ENCODE peak calls at places on chromosomes 3 and 15, in eight cellular contexts. K is mammary epithelial cell, U is colonic mucosa, D is HCT116, H is H9, X is mesendoderm, F is K562, M is DND-41. B is an unnamed sample.

GRCh38 chr15:64774556-64775523 is 549 bp downstream of the RBPMS2 start:
- DNase-seq in M (peak), K (no peak), X (peak), D (no peak), U (no peak), F (peak), H (no peak), B (peak)

GRCh38 chr3:126184465-126185000 is 4.1 kb upstream of the ALDH1L1 start:
- DNase-seq in U (no peak), M (no peak), H (no peak), F (no peak), D (no peak), K (no peak), X (peak), B (no peak)

GRCh38 chr3:120461416-120461815 is 10.6 kb upstream of the FSTL1 start:
- DNase-seq in H (no peak), D (no peak), K (no peak), M (no peak), F (no peak), U (no peak), X (no peak), B (no peak)

GRCh38 chr3:31550452-31551251 is 17.9 kb downstream of the STT3B start:
- DNase-seq in M (no peak), X (peak), K (peak), H (no peak), F (no peak), U (no peak), D (no peak), B (peak)

GRCh38 chr15:70669006-70669602 is 94.3 kb downstream of the UACA start:
- DNase-seq in H (no peak), F (no peak), D (no peak), K (no peak), M (no peak), U (no peak), X (peak), B (no peak)

GRCh38 chr3:14506626-14507344 is 33.4 kb downstream of the GRIP2 start:
- DNase-seq in M (no peak), H (peak), U (no peak), X (no peak), F (no peak), K (no peak), D (no peak), B (no peak)

GRCh38 chr15:28919201-28919627 is 33.4 kb downstream of the APBA2 start:
- DNase-seq in K (no peak), M (no peak), U (no peak), D (no peak), H (peak), F (no peak), X (peak), B (no peak)

GRCh38 chr15:56871180-56871579 is 47.3 kb upstream of the TCF12 start:
- DNase-seq in X (peak), M (no peak), D (peak), U (no peak), F (no peak), K (peak), H (no peak), B (peak)

GRCh38 chr15:67882487-67883227 is 42.8 kb upstream of the RNU6-1 start:
- DNase-seq in X (no peak), F (peak), D (no peak), K (no peak), M (peak), H (no peak), U (no peak), B (peak)

GRCh38 chr3:108091498-108092259 is 848 bp upstream of the CD47 start:
- DNase-seq in F (no peak), U (peak), H (peak), X (peak), K (no peak), D (no peak), M (peak), B (no peak)

GRCh38 chr15:71962537-71962936 is 152.2 kb downstream of the NR2E3 start:
- DNase-seq in M (no peak), X (no peak), D (no peak), U (no peak), K (no peak), H (no peak), F (no peak), B (no peak)

GRCh38 chr3:126460386-126460785 is 15.3 kb downstream of the ZXDC start:
- DNase-seq in X (no peak), U (no peak), M (no peak), H (no peak), F (no peak), K (no peak), D (no peak), B (no peak)

GRCh38 chr15:88729581-88729980 is 73.7 kb upstream of the ACAN start:
- DNase-seq in D (no peak), F (no peak), U (no peak), X (no peak), M (no peak), H (no peak), K (no peak), B (no peak)

GRCh38 chr3:195809796-195810454 is 1.8 kb downstream of the MUC4 start:
- DNase-seq in U (peak), F (no peak), M (no peak), X (peak), H (no peak), K (no peak), D (no peak), B (no peak)

GRCh38 chr3:155766206-155766605 is 21.3 kb upstream of the PLCH1 start:
- DNase-seq in K (peak), F (no peak), H (no peak), U (no peak), D (no peak), M (no peak), X (no peak), B (peak)

GRCh38 chr15:39133201-39133600 is 447.7 kb upstream of the THBS1 start:
- DNase-seq in D (no peak), X (no peak), H (no peak), F (no peak), K (peak), U (no peak), M (no peak), B (peak)

GRCh38 chr3:102673271-102674115 is 238.7 kb downstream of the ZPLD1 start:
- DNase-seq in H (peak), X (peak), D (peak), F (peak), M (peak), K (peak), U (peak), B (peak)

GRCh38 chr3:13937131-13937530 is 57.3 kb upstream of the WNT7A start:
- DNase-seq in U (no peak), H (no peak), D (no peak), K (no peak), X (no peak), F (no peak), M (no peak), B (no peak)

GRCh38 chr15:100285641-100286295 is 56.0 kb downstream of the ADAMTS17 start:
- DNase-seq in U (no peak), K (no peak), H (no peak), X (no peak), M (no peak), D (no peak), F (no peak), B (no peak)

GRCh38 chr3:46706771-46707582 is 5.8 kb downstream of the TMIE start:
- DNase-seq in X (no peak), M (no peak), K (no peak), U (no peak), H (no peak), F (no peak), D (no peak), B (no peak)

GRCh38 chr3:157274644-157275137 is 114.7 kb upstream of the CCNL1 start:
- DNase-seq in K (peak), X (no peak), U (no peak), H (peak), M (no peak), D (no peak), F (no peak), B (no peak)

GRCh38 chr15:80699981-80700380 is 4.9 kb downstream of the ABHD17C start:
- DNase-seq in U (no peak), D (no peak), F (no peak), M (no peak), H (no peak), X (no peak), K (no peak), B (peak)

GRCh38 chr15:76223521-76223920 is 87.7 kb downstream of the ETFA start:
- DNase-seq in H (no peak), D (no peak), M (no peak), U (no peak), F (no peak), K (no peak), X (no peak), B (no peak)

GRCh38 chr3:129795596-129795995 is 97.9 kb downstream of the TMCC1 start:
- DNase-seq in X (peak), H (no peak), D (peak), M (no peak), F (no peak), U (no peak), K (peak), B (no peak)

GRCh38 chr3:123536153-123536895 is 48.5 kb downstream of the HACD2 start:
- DNase-seq in K (no peak), U (no peak), M (no peak), D (no peak), H (no peak), F (no peak), X (no peak), B (no peak)

GRCh38 chr3:123528130-123528529 is 56.7 kb downstream of the HACD2 start:
- DNase-seq in X (no peak), H (no peak), U (no peak), M (no peak), K (no peak), D (no peak), F (no peak), B (no peak)

GRCh38 chr3:123534264-123534663 is 50.6 kb downstream of the HACD2 start:
- DNase-seq in X (no peak), D (no peak), U (no peak), F (no peak), H (no peak), M (no peak), K (no peak), B (no peak)

GRCh38 chr3:123535580-123535979 is 49.3 kb downstream of the HACD2 start:
- DNase-seq in H (no peak), F (no peak), M (no peak), U (no peak), K (peak), D (no peak), X (peak), B (peak)

DNA sequence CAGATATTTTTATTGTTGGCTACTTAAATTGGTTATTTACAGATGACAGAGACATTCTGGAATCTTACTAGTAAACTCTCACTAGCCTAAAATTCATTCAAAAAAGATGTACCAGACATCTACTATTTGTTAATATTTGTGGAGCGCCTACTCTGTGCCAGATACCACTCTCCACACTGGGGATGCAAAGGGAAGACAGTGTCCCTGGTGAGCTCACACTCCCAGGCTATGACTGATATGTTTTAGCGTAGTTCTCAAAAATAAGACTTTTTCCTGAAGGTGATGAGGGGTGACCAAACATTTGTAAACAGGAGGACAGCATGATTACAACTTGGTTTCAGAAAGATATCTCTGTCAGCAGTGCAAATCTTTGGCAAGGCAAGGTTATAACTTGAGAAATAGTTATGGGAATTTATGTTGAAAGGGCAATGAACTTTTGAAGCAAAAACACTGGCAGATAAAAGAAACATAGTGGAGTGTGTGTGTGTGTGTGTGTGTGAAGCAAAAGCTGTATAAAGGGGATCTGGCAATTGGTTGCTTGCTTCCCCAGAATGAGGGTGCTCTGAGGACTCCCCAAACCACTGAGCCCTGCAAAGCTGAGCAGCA is 51.2 kb downstream of the HACD2 start:
- DNase-seq in K (no peak), U (no peak), D (no peak), H (no peak), F (no peak), X (no peak), M (no peak), B (no peak)
- H3K9ac ChIP-seq in K (no peak), U (no peak), D (no peak), H (no peak), F (no peak), X (no peak), M (no peak), B (peak)

GRCh38 chr3:16148213-16148612 is 26.3 kb upstream of the GALNT15 start:
- DNase-seq in X (no peak), H (no peak), K (no peak), U (no peak), M (no peak), F (no peak), D (no peak), B (no peak)
- H3K9ac ChIP-seq in X (no peak), H (no peak), K (no peak), U (no peak), M (no peak), F (no peak), D (no peak), B (peak)

GRCh38 chr15:26376243-26376642 is 396.6 kb downstream of the GABRB3 start:
- DNase-seq in F (no peak), X (no peak), M (no peak), H (no peak), U (no peak), D (no peak), K (no peak), B (no peak)
- H3K9ac ChIP-seq in F (no peak), X (no peak), M (no peak), H (no peak), U (no peak), D (no peak), K (no peak), B (no peak)

DNA sequence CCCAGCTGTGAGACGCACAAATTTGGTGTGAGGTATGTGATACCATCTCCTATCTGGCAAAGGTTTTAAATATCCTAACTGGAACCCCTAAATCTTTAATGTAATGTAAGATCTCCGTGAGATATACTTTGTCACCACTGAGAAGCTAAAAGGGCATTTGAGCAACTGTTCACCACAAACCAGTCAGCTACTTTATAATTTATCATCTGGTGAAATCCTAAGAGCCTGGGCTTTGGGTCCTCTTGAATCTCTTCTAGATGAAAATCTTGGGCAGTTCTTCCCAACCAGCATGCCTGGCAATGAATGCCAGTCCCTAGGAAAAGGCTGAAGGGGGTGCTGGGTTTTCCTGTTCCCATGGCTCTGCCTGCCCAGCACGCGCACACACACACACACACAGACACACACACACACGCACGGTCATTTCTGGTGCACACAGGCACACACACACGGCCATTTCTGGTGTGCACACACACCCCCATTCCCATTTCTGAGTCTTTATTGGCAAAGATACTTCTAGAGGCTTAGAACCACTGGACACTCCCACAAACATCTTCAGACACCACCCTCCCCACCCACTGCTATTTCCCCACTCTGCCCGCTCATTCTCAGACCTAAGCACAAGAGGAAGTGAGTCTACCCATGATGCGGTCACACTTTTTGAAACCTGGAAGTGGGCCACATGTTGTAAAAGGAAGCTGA is 72.6 kb downstream of the MYO1E start:
- DNase-seq in K (peak), H (no peak), M (peak), X (no peak), F (no peak), D (peak), U (peak), B (peak)
- H3K9ac ChIP-seq in K (peak), H (no peak), M (no peak), X (no peak), F (no peak), D (peak), U (peak), B (peak)

GRCh38 chr3:89116486-89116885 is 9.1 kb downstream of the EPHA3 start:
- DNase-seq in M (no peak), H (no peak), D (no peak), X (no peak), F (no peak), K (no peak), U (no peak), B (no peak)

GRCh38 chr3:89114841-89115223 is 7.4 kb downstream of the EPHA3 start:
- DNase-seq in X (no peak), F (no peak), M (no peak), D (no peak), U (no peak), H (no peak), K (no peak), B (no peak)

GRCh38 chr3:89113344-89113743 is 5.9 kb downstream of the EPHA3 start:
- DNase-seq in K (no peak), M (no peak), H (no peak), D (no peak), U (no peak), X (no peak), F (no peak), B (no peak)

DNA sequence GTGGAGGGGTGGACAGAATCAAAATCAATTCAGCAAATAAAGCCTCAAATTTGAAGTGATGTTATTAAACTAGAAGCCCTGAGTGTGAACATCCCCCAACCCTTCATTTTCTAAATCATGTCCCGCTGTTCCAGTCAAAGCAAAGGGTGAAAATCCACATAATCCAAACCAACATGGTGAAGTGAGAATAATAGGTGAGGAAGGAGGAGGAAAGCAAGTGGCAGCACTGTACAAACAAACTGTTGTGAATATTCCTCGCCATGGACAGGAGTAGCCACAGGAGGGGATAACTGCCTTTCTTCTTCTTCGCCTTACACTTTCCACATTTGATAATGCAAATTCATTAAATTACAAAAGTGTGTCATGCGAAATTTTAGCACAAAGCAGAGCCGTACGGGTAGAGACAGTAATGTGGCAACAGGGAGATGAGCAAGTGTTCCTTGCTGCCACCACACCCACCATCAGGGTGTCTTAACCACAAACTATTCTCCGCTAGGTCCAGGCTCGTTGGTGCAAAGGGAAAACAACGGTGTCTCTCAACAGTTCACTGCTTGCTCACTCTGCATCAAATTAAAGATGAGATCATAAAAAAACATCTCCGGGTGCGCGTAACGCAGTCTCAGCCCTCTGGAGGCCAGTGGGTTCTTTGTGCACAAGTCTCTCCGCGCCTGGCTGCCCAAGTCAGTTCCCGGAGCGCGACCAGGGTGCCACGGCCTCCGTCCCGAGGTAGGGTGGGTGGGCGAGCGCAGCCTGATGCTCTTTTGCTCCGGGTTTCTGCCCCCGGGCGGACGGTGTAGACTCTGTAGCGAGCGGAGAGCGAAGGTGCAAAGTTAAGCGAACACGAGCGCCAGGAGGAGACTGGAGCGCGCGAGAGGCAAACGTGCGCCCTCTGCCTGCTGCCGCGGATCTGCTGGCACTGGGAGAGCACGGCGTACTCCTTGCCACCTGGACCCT is 6.7 kb downstream of the EPHA3 start:
- DNase-seq in X (peak), K (peak), M (no peak), F (no peak), U (peak), H (peak), D (no peak), B (peak)
- H3K9ac ChIP-seq in X (peak), K (no peak), M (no peak), F (no peak), U (no peak), H (no peak), D (no peak), B (peak)

GRCh38 chr3:3110299-3110630 is at the start of gene IL5RA:
- DNase-seq in M (no peak), D (no peak), K (no peak), X (peak), H (peak), U (no peak), F (no peak), B (peak)
- H3K9ac ChIP-seq in M (no peak), D (no peak), K (no peak), X (no peak), H (no peak), U (no peak), F (no peak), B (no peak)

DNA sequence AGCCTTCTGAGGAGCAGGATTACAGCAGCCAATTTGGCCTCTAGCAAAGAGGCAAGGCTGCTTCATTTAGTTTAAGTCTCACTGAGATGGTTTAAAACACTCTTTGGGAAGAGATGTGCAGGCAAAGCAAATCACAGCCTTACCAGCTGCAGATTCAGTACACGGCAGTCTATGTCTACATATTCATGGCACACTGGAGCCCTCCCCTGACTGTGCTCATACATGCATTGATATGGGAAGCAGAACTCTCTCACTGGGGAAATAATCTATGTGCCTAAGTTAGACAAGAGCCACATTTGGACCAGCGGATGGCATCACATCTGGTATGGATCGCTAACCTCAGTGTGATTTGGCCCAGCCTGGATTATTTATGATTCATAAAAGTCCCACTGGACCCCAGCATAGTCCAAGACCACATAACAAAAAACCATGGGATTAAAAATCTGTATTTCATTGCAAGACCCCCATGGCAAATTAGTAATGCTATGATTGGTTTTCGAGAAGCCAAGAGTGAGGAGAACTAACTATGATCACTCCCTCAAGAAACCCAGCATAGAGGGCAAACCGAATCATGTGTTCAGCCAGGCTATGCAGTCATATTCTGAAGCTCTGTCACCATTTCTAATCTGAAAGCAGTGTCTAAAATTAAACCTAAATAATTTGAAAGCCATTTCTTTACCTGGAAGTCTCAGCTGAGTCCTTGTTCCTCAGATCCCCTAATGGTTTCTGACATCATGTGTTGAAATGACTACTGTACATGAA is 1.3 kb downstream of the PRICKLE2 start:
- DNase-seq in M (no peak), F (no peak), H (no peak), K (no peak), D (no peak), U (no peak), X (no peak), B (no peak)
- H3K9ac ChIP-seq in M (no peak), F (no peak), H (no peak), K (no peak), D (no peak), U (no peak), X (no peak), B (peak)